ENCODE peak calls at places on chromosomes 1 and 21, in four cellular contexts. Y is WTC11, N is GM12878, S is HepG2. I is an unnamed sample.
A peak's percentile ranks its signal among the peaks of the same experiment; 100 is the strongest.

GRCh38 chr1:30523055-30524020 is 200.0 kb downstream of the MATN1 start:
- DNase-seq in N (no peak), S (no peak), Y (no peak), I (no peak)

GRCh38 chr1:64505232-64505943 is 35.5 kb downstream of the CACHD1 start:
- DNase-seq in S (no peak), N (no peak), Y (peak; percentile 77), I (peak; percentile 73)

GRCh38 chr1:83998599-83999315 is at the start of gene TTLL7:
- DNase-seq in S (peak; percentile 10), Y (peak; percentile 87), N (no peak), I (peak; percentile 79)

GRCh38 chr1:212595787-212596714 is 12.5 kb upstream of the ATF3 start:
- DNase-seq in N (peak; percentile 90), Y (peak; percentile 39), S (peak; percentile 73), I (peak; percentile 73)

GRCh38 chr21:27564684-27565280 is 597.9 kb upstream of the ADAMTS5 start:
- DNase-seq in N (no peak), S (no peak), Y (peak; percentile 40), I (peak; percentile 5)

GRCh38 chr1:59057211-59057694 is 239.6 kb upstream of the FGGY start:
- DNase-seq in N (no peak), Y (peak; percentile 40), S (peak; percentile 64), I (no peak)

GRCh38 chr1:62727656-62728396 is 39.6 kb upstream of the DOCK7 start:
- DNase-seq in S (no peak), Y (peak; percentile 18), N (no peak), I (peak; percentile 8)

GRCh38 chr21:21102874-21103273 is 104.7 kb downstream of the NCAM2 start:
- DNase-seq in Y (no peak), S (no peak), N (no peak), I (no peak)

GRCh38 chr1:116134178-116134773 is 23.1 kb downstream of the MAB21L3 start:
- DNase-seq in S (no peak), Y (no peak), N (no peak), I (no peak)

GRCh38 chr1:170856455-170856854 is 78.9 kb upstream of the MROH9 start:
- DNase-seq in N (no peak), Y (no peak), S (no peak), I (no peak)

GRCh38 chr1:78677788-78678187 is 28.2 kb downstream of the IFI44 start:
- DNase-seq in Y (no peak), N (no peak), S (no peak), I (no peak)

GRCh38 chr1:17892851-17893250 is 137.7 kb downstream of the ACTL8 start:
- DNase-seq in Y (no peak), S (no peak), N (no peak), I (no peak)

GRCh38 chr1:42334240-42335049 is 590 bp downstream of the FOXJ3 start:
- DNase-seq in S (peak; percentile 65), N (no peak), Y (peak; percentile 60), I (no peak)

GRCh38 chr1:202959276-202959620 is 1.1 kb upstream of the ADIPOR1 start:
- DNase-seq in S (peak; percentile 74), N (no peak), Y (no peak), I (peak; percentile 27)

GRCh38 chr21:45220714-45221113 is 67.0 kb downstream of the POFUT2 start:
- DNase-seq in Y (no peak), S (no peak), N (no peak), I (no peak)

GRCh38 chr21:32728455-32729237 is 833 bp upstream of the SYNJ1 start:
- DNase-seq in N (no peak), S (no peak), Y (no peak), I (no peak)

GRCh38 chr21:42227909-42228708 is 9.2 kb downstream of the ABCG1 start:
- DNase-seq in S (peak; percentile 39), Y (peak; percentile 74), N (peak; percentile 85), I (peak; percentile 68)

GRCh38 chr1:195200772-195201171 is 1407.5 kb downstream of the KCNT2 start:
- DNase-seq in N (no peak), S (no peak), Y (no peak), I (no peak)

GRCh38 chr1:79010589-79010988 is 4.1 kb upstream of the ADGRL4 start:
- DNase-seq in S (no peak), Y (no peak), N (no peak), I (no peak)

GRCh38 chr21:44866780-44867179 is 6.7 kb downstream of the PTTG1IP start:
- DNase-seq in N (no peak), Y (no peak), S (peak; percentile 45), I (peak; percentile 48)

DNA sequence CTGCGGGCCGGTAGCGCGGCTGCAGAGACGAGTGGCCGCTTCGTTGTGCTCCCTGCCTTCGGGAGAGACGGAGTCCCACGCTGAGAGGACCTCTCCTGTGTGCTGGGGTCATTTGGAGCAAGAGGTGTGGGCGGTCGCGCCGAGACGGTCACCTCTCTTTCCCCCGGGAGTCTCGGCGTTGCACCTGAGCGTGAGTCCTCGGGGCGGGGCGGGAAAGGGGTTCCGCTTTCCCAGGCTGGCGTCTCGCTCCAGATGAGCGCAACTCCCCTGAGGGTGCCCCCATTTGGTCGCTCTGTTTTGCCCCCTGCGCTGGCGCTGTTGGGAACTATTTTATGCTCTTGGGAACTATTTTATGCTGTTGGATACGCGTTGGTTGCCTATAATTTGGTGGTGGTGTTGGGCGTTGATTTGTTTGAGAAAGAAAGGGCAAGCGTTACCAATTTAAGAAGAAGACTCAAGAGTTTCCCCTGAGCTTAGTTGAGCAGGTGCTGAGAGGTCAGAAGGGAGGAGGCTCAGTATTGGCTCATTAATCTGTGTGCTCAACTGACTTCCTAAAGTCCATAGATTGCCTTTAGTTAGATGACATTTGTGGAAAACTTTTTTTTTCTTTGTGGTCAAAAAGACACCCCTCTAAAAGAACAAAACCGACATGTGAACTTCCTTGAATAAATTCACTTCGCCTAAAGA is 683 bp downstream of the LRRC8B start:
- DNase-seq in Y (peak; percentile 69), N (peak; percentile 35), S (peak; percentile 17), I (peak; percentile 61)
- TF ChIP-seq ETV6 in Y (no peak), N (no peak), S (no peak), I (no peak)

GRCh38 chr1:39105841-39106765 is 80.0 kb downstream of the NDUFS5 start:
- DNase-seq in S (peak; percentile 69), Y (peak; percentile 50), N (no peak), I (peak; percentile 73)

GRCh38 chr1:39103321-39104157 is 77.4 kb downstream of the NDUFS5 start:
- DNase-seq in N (no peak), Y (no peak), S (no peak), I (no peak)

GRCh38 chr1:39104158-39105060 is 78.3 kb downstream of the NDUFS5 start:
- DNase-seq in Y (peak; percentile 55), S (no peak), N (no peak), I (no peak)

GRCh38 chr1:39106949-39107740 is 81.0 kb downstream of the NDUFS5 start:
- DNase-seq in S (no peak), Y (peak; percentile 25), N (no peak), I (no peak)

GRCh38 chr1:39105061-39105840 is 79.1 kb downstream of the NDUFS5 start:
- DNase-seq in N (no peak), Y (peak; percentile 70), S (no peak), I (peak; percentile 87)
- TF ChIP-seq ETV6 in N (no peak), Y (no peak), S (no peak), I (no peak)

DNA sequence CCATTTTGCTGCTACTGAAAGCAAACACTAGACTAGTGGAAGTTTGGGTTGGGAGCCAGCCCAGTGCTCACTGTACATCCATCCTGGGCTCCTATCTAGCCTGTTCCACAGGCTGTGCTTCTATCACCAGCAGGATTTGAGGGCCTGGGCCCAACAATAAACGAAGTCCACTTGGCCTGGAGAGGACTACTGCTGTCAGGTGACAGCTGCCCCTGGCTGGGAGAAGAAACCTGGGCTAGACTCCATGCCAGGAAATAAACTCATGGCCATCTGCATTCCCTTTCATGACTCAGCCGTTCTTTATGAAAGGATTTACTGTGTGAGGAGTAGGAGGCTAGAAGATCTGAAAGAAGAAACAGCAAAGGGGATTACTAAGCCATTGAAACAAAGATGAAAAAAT is 35.5 kb downstream of the COLGALT2 start:
- DNase-seq in Y (no peak), N (no peak), S (peak; percentile 92), I (no peak)
- TF ChIP-seq ETV6 in Y (no peak), N (no peak), S (no peak), I (no peak)

DNA sequence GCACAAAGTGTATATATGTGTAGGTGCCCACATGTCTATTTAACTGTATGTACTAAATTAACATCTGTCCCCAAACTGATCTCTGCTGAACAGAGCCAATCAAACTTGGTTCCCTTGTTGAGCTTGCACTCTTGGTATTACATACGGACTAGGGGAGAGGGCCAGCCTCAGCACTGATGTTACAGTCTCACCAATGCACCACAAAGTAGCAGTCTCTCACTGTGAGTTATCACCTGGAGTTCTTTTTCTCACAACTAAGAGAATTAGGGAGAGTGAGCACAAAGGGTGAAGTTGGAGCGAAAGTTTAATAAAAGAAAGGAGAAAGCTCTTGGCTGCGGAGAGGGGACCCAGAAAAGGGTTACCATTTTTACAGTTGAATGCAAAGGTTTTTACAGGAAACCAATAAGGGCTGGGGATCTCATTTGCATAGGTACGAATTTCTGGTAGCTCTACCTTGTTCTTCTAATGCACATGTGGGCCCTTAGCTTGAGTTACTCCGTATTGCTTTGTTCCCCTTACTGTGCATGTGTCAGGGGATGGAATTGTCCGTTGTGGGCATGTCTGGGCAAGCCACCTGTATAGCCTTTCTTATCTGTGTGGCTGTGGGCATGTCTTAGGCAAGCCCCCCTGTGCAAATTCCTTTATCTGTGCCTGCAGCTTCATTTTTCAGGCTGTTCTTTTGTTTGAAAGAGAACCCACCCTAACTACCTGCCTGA is 13.3 kb upstream of the CHI3L2 start:
- DNase-seq in N (peak; percentile 81), Y (no peak), S (no peak), I (peak; percentile 23)
- TF ChIP-seq ETV6 in N (no peak), Y (no peak), S (no peak), I (no peak)

I was measured in K562.